ENCODE peak calls at places on chromosomes 6 and 20, in nine cellular contexts. O is mammary epithelial cell, Q is adrenal gland, F is mucosa of descending colon, C is heart right ventricle, A is hepatocyte, N is OCI-LY7, E is GM12865, I is heart left ventricle. K is an unnamed sample.

GRCh38 chr20:43102394-43102793 is 87.3 kb downstream of the PTPRT start:
- DNase-seq in O (no peak), Q (no peak), F (no peak), C (no peak), A (no peak), N (peak), E (peak), I (no peak), K (no peak)

GRCh38 chr20:59783020-59784010 is 150.1 kb downstream of the SYCP2 start:
- DNase-seq in O (peak), Q (peak), F (peak), C (peak), A (peak), N (peak), E (peak), I (peak), K (no peak)

GRCh38 chr20:54611701-54612487 is 136.5 kb downstream of the DOK5 start:
- DNase-seq in O (no peak), Q (no peak), F (no peak), C (peak), A (peak), N (no peak), E (no peak), I (no peak), K (no peak)

GRCh38 chr6:84860954-84861353 is 96.6 kb upstream of the TBX18 start:
- DNase-seq in O (no peak), Q (no peak), F (no peak), C (no peak), A (no peak), N (no peak), E (no peak), I (no peak), K (no peak)

GRCh38 chr6:98634569-98634968 is 199.8 kb upstream of the POU3F2 start:
- DNase-seq in O (peak), Q (no peak), F (no peak), C (no peak), A (peak), N (no peak), E (no peak), I (no peak), K (no peak)

GRCh38 chr6:100617633-100618348 is 153.1 kb upstream of the SIM1 start:
- DNase-seq in O (peak), Q (no peak), F (no peak), C (no peak), A (no peak), N (no peak), E (no peak), I (no peak), K (peak)

GRCh38 chr6:74942130-74942529 is 263.7 kb downstream of the COL12A1 start:
- DNase-seq in O (peak), Q (no peak), F (no peak), C (no peak), A (no peak), N (no peak), E (no peak), I (no peak), K (no peak)

GRCh38 chr6:111358454-111358853 is 124.6 kb downstream of the REV3L start:
- DNase-seq in O (peak), Q (no peak), F (no peak), C (no peak), A (no peak), N (no peak), E (no peak), I (no peak), K (peak)

GRCh38 chr6:129662406-129662766 is 47.6 kb downstream of the ARHGAP18 start:
- DNase-seq in O (no peak), Q (no peak), F (no peak), C (no peak), A (no peak), N (no peak), E (peak), I (no peak), K (no peak)

GRCh38 chr6:135851442-135852271 is at the start of gene PDE7B:
- DNase-seq in O (peak), Q (peak), F (peak), C (peak), A (peak), N (peak), E (peak), I (peak), K (peak)

GRCh38 chr6:39521826-39522377 is 199.4 kb upstream of the KCNK16 start:
- DNase-seq in O (no peak), Q (no peak), F (no peak), C (no peak), A (no peak), N (no peak), E (no peak), I (no peak), K (no peak)

GRCh38 chr20:51660741-51661608 is 107.2 kb downstream of the ATP9A start:
- DNase-seq in O (peak), Q (no peak), F (no peak), C (no peak), A (no peak), N (no peak), E (peak), I (no peak), K (no peak)

GRCh38 chr6:142845624-142846458 is 99.1 kb downstream of the HIVEP2 start:
- DNase-seq in O (peak), Q (peak), F (peak), C (peak), A (peak), N (peak), E (peak), I (peak), K (peak)

GRCh38 chr6:7050911-7051779 is 56.6 kb upstream of the RREB1 start:
- DNase-seq in O (no peak), Q (peak), F (peak), C (peak), A (peak), N (no peak), E (peak), I (peak), K (peak)

GRCh38 chr6:135496805-135497411 is 632 bp downstream of the AHI1 start:
- DNase-seq in O (no peak), Q (no peak), F (no peak), C (no peak), A (no peak), N (no peak), E (no peak), I (no peak), K (no peak)

GRCh38 chr6:167314180-167314821 is 10.6 kb upstream of the TTLL2 start:
- DNase-seq in O (no peak), Q (no peak), F (no peak), C (no peak), A (no peak), N (no peak), E (no peak), I (no peak), K (no peak)

GRCh38 chr6:152225231-152225934 is 411.8 kb downstream of the SYNE1 start:
- DNase-seq in O (no peak), Q (no peak), F (peak), C (no peak), A (no peak), N (no peak), E (no peak), I (no peak), K (no peak)

GRCh38 chr20:50190251-50191064 is at the start of gene CEBPB:
- DNase-seq in O (peak), Q (peak), F (peak), C (peak), A (peak), N (peak), E (peak), I (peak), K (no peak)

GRCh38 chr20:47741669-47742345 is 43.5 kb downstream of the SULF2 start:
- DNase-seq in O (no peak), Q (no peak), F (no peak), C (no peak), A (no peak), N (no peak), E (no peak), I (no peak), K (no peak)

GRCh38 chr20:19786311-19786710 is 28.3 kb downstream of the RIN2 start:
- DNase-seq in O (peak), Q (no peak), F (peak), C (peak), A (no peak), N (no peak), E (no peak), I (peak), K (peak)

GRCh38 chr20:609371-609964 is 641 bp downstream of the TCF15 start:
- DNase-seq in O (no peak), Q (no peak), F (no peak), C (no peak), A (no peak), N (no peak), E (no peak), I (no peak), K (no peak)

GRCh38 chr6:111777357-111777756 is 95.9 kb downstream of the FYN start:
- DNase-seq in O (no peak), Q (no peak), F (no peak), C (no peak), A (no peak), N (no peak), E (peak), I (no peak), K (no peak)

GRCh38 chr6:87848616-87849015 is 146.6 kb upstream of the AKIRIN2 start:
- DNase-seq in O (peak), Q (no peak), F (peak), C (peak), A (peak), N (no peak), E (no peak), I (no peak), K (no peak)

GRCh38 chr6:143961868-143962643 is 46.0 kb downstream of the PLAGL1 start:
- DNase-seq in O (no peak), Q (no peak), F (no peak), C (no peak), A (no peak), N (no peak), E (no peak), I (no peak), K (no peak)

GRCh38 chr6:79737172-79737571 is 106.0 kb downstream of the SH3BGRL2 start:
- DNase-seq in O (no peak), Q (no peak), F (peak), C (no peak), A (peak), N (no peak), E (no peak), I (no peak), K (no peak)

GRCh38 chr20:54368578-54368977 is 106.8 kb upstream of the DOK5 start:
- DNase-seq in O (no peak), Q (no peak), F (no peak), C (no peak), A (no peak), N (no peak), E (no peak), I (no peak), K (no peak)

GRCh38 chr20:61387204-61387958 is 135.3 kb downstream of the CDH4 start:
- DNase-seq in O (peak), Q (no peak), F (peak), C (no peak), A (peak), N (no peak), E (no peak), I (no peak), K (no peak)

GRCh38 chr6:130394238-130394637 is 28.4 kb downstream of the TMEM200A start:
- DNase-seq in O (no peak), Q (no peak), F (no peak), C (no peak), A (no peak), N (no peak), E (no peak), I (no peak), K (no peak)

GRCh38 chr6:167079853-167080297 is 43.0 kb upstream of the CCR6 start:
- DNase-seq in O (no peak), Q (no peak), F (no peak), C (no peak), A (no peak), N (peak), E (peak), I (no peak), K (no peak)

GRCh38 chr6:28756555-28756918 is 167.2 kb downstream of the TRIM27 start:
- DNase-seq in O (no peak), Q (no peak), F (no peak), C (no peak), A (no peak), N (no peak), E (no peak), I (no peak), K (no peak)

GRCh38 chr6:28764014-28764723 is 159.6 kb downstream of the TRIM27 start:
- DNase-seq in O (peak), Q (no peak), F (no peak), C (no peak), A (no peak), N (no peak), E (no peak), I (no peak), K (no peak)

GRCh38 chr6:28757429-28758045 is 166.2 kb downstream of the TRIM27 start:
- DNase-seq in O (no peak), Q (no peak), F (no peak), C (no peak), A (no peak), N (no peak), E (no peak), I (no peak), K (no peak)

GRCh38 chr6:28758046-28758817 is 165.6 kb downstream of the TRIM27 start:
- DNase-seq in O (peak), Q (no peak), F (no peak), C (no peak), A (peak), N (peak), E (peak), I (no peak), K (no peak)

DNA sequence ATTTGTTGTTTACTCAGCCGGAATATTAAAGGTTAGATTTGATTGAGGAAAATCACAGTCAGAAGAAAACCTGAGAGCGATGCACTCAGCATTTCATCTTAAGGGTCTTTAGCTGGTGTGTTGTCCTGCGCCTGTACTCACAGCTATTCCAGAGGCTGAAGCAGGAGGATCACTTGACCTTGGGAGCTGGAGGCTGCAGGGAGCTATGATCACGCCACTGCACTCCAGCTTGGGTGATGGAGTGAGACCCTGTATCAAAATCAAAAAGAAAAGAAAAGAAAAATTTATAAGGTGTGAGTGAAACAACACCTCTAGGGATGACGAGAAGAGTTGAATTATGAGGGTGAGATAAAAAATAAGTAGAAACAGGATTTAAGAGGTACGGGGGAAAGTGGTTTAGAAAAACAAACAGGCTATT is 165.0 kb downstream of the TRIM27 start:
- DNase-seq in O (no peak), Q (no peak), F (no peak), C (no peak), A (no peak), N (no peak), E (no peak), I (no peak), K (no peak)
- H3K4me3 ChIP-seq in O (no peak), Q (no peak), F (no peak), C (no peak), A (no peak), N (peak), E (no peak), I (no peak), K (no peak)

GRCh38 chr20:44745560-44746366 is at the start of gene KCNK15:
- DNase-seq in O (peak), Q (no peak), F (no peak), C (peak), A (peak), N (no peak), E (peak), I (peak), K (no peak)
- H3K4me3 ChIP-seq in O (peak), Q (peak), F (no peak), C (peak), A (peak), N (peak), E (no peak), I (peak), K (peak)

GRCh38 chr6:42349753-42350573 is 101.8 kb downstream of the TRERF1 start:
- DNase-seq in O (no peak), Q (no peak), F (no peak), C (no peak), A (peak), N (no peak), E (no peak), I (no peak), K (no peak)

GRCh38 chr6:42354707-42355106 is 97.0 kb downstream of the TRERF1 start:
- DNase-seq in O (no peak), Q (no peak), F (no peak), C (no peak), A (no peak), N (no peak), E (no peak), I (no peak), K (no peak)

GRCh38 chr6:42347456-42347855 is 104.3 kb downstream of the TRERF1 start:
- DNase-seq in O (no peak), Q (no peak), F (no peak), C (no peak), A (no peak), N (no peak), E (no peak), I (no peak), K (no peak)

DNA sequence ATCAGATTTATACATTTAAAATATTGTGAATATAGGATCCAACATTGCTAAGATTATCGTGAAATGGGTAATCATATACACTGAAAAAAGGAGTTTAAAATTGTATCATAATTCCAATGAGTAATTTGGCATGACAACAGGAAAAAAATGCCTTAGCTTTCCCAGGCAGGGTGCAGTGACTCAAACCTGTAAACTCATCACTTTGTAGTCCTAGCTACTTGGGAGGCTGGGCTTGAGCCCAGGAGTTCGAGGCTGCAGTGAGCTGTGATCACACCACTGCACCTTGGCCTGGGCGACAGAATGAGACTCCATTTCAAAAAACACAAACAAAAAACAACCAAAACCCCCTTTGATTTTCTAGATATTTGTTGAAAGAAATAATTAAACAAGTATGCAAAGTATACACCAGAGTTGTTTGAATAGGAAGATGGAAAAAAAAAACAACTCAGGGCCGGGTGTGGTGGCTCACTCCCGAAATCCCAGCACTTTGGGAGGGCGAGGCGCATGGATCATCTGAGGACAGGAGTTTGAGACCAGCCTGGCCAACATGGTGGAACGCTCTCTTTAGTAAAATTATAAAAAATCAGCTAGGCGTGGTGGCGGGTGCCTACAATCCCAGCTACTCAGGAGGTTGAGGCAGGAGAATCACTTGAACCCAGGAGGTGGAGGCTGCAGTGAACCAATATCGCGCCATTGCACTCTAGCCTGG is 98.7 kb downstream of the TRERF1 start:
- DNase-seq in O (peak), Q (no peak), F (no peak), C (no peak), A (no peak), N (no peak), E (no peak), I (no peak), K (no peak)
- H3K4me3 ChIP-seq in O (no peak), Q (no peak), F (no peak), C (no peak), A (no peak), N (no peak), E (no peak), I (no peak), K (no peak)

GRCh38 chr6:11297376-11297729 is 64.9 kb upstream of the NEDD9 start:
- DNase-seq in O (no peak), Q (no peak), F (no peak), C (no peak), A (no peak), N (no peak), E (no peak), I (no peak), K (no peak)

GRCh38 chr6:11298651-11299420 is 66.4 kb upstream of the NEDD9 start:
- DNase-seq in O (no peak), Q (no peak), F (no peak), C (no peak), A (peak), N (no peak), E (no peak), I (no peak), K (no peak)

GRCh38 chr6:11294263-11294662 is 61.8 kb upstream of the NEDD9 start:
- DNase-seq in O (no peak), Q (no peak), F (no peak), C (no peak), A (no peak), N (no peak), E (no peak), I (no peak), K (no peak)

GRCh38 chr6:11296449-11297375 is 64.2 kb upstream of the NEDD9 start:
- DNase-seq in O (no peak), Q (no peak), F (peak), C (no peak), A (peak), N (no peak), E (no peak), I (no peak), K (no peak)

DNA sequence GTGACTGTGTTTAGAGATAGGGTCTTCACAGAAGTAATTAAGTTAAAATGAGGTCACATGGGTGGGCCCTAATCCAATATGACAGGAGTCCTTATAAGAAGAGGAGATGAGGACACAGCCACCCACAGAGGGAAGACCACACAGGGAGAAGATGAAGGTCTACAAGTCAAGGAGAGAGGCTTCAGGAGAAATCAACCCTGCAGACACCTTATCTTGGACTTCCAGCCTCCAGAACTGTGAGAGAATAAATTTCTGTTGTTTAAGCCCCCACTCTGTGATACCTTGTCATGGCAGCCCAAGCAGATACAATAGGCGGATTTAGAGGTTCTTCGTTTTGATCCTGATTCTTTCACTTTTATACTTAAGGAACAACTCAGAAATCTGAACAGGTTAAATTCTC is 63.5 kb upstream of the NEDD9 start:
- DNase-seq in O (no peak), Q (no peak), F (no peak), C (no peak), A (no peak), N (no peak), E (no peak), I (no peak), K (no peak)
- H3K4me3 ChIP-seq in O (no peak), Q (no peak), F (no peak), C (no peak), A (no peak), N (no peak), E (no peak), I (no peak), K (no peak)

K was measured in epithelial cell of proximal tubule.